ENCODE peak calls at places on chromosomes 4 and X, in six cellular contexts. K is ELF-1; Z is HCEC 1CT; A is LoVo; I is caudate nucleus; D is NK-92 treated with Interleukin-12 subunit alpha and Interleukin-12 subunit beta, amount 100 ng/mL, for 24 hours. X is an unnamed sample.

GRCh38 chr4:109462802-109463201 is 29.2 kb downstream of the SEC24B start:
- DNase-seq in I (no peak), Z (no peak), D (no peak), A (no peak), K (no peak), X (no peak)

GRCh38 chrX:49101629-49101984 is 21.9 kb upstream of the WDR45 start:
- DNase-seq in A (no peak), Z (no peak), K (peak), D (peak), I (no peak), X (no peak)

GRCh38 chr4:48727666-48728459 is 52.2 kb downstream of the FRYL start:
- DNase-seq in K (no peak), I (no peak), D (no peak), Z (no peak), A (no peak), X (no peak)

GRCh38 chr4:87141428-87141827 is 79.0 kb downstream of the KLHL8 start:
- DNase-seq in K (no peak), D (no peak), A (no peak), Z (no peak), I (no peak), X (no peak)

GRCh38 chrX:27598312-27598711 is 8.2 kb downstream of the DCAF8L2 start:
- DNase-seq in Z (no peak), A (no peak), D (no peak), I (no peak), K (peak), X (peak)

GRCh38 chrX:40104649-40105015 is 6.9 kb upstream of the BCOR start:
- DNase-seq in K (no peak), A (no peak), Z (peak), I (no peak), D (peak), X (peak)

GRCh38 chr4:123350191-123350544 is 46.4 kb upstream of the SPRY1 start:
- DNase-seq in K (peak), D (no peak), Z (no peak), I (no peak), A (peak), X (no peak)

GRCh38 chrX:1874416-1874815 is 259.6 kb downstream of the ASMT start:
- DNase-seq in D (no peak), K (no peak), Z (no peak), A (no peak), I (no peak), X (no peak)

GRCh38 chrX:123219916-123220315 is 35.8 kb downstream of the GRIA3 start:
- DNase-seq in Z (no peak), A (no peak), K (peak), D (no peak), I (no peak), X (no peak)

GRCh38 chr4:42655921-42656735 is 777 bp downstream of the ATP8A1 start:
- DNase-seq in K (peak), D (peak), A (no peak), Z (no peak), I (peak), X (peak)

GRCh38 chrX:310621-311155 is 7.9 kb downstream of the GTPBP6 start:
- DNase-seq in Z (no peak), D (no peak), K (no peak), A (no peak), I (no peak), X (peak)

GRCh38 chrX:25344191-25344936 is 328.6 kb upstream of the ARX start:
- DNase-seq in K (no peak), Z (no peak), D (no peak), I (no peak), A (no peak), X (no peak)

GRCh38 chrX:23694606-23695005 is 27.3 kb downstream of the PRDX4 start:
- DNase-seq in Z (peak), K (peak), D (peak), A (peak), I (peak), X (no peak)

GRCh38 chr4:88158360-88159136 is at the start of gene ABCG2:
- DNase-seq in Z (no peak), D (no peak), K (peak), I (no peak), A (peak), X (peak)

GRCh38 chrX:44570524-44570923 is 27.9 kb upstream of the FUNDC1 start:
- DNase-seq in D (no peak), A (no peak), I (no peak), Z (peak), K (no peak), X (no peak)

GRCh38 chrX:95248386-95248785 is 1436.3 kb upstream of the DIAPH2 start:
- DNase-seq in D (no peak), Z (no peak), A (no peak), K (no peak), I (no peak), X (no peak)

GRCh38 chrX:120604359-120604782 is 470 bp downstream of the MCTS1 start:
- DNase-seq in A (peak), D (peak), I (peak), K (peak), Z (peak), X (no peak)

GRCh38 chrX:96906741-96907140 is 23.0 kb downstream of the RPA4 start:
- DNase-seq in A (no peak), K (no peak), D (no peak), Z (no peak), I (no peak), X (no peak)

GRCh38 chr4:74284074-74284473 is 24.2 kb upstream of the EPGN start:
- DNase-seq in D (no peak), K (no peak), Z (peak), A (peak), I (no peak), X (no peak)

GRCh38 chr4:54330896-54331295 is 101.8 kb downstream of the PDGFRA start:
- DNase-seq in I (no peak), K (no peak), Z (no peak), D (no peak), A (no peak), X (no peak)

GRCh38 chr4:183842134-183842838 is 62.8 kb upstream of the STOX2 start:
- DNase-seq in D (no peak), Z (no peak), K (no peak), A (no peak), I (no peak), X (no peak)

GRCh38 chr4:1812720-1813119 is 19.6 kb downstream of the FGFR3 start:
- DNase-seq in I (no peak), A (no peak), D (no peak), K (no peak), Z (no peak), X (no peak)

GRCh38 chr4:945274-946102 is 13.2 kb downstream of the TMEM175 start:
- DNase-seq in D (no peak), A (no peak), Z (no peak), K (no peak), I (no peak), X (peak)

X was measured in posterior vena cava.